ENCODE peak calls at places on chromosomes 7 and 10, in six cellular contexts. One of them, this sample, is unnamed.

GRCh38 chr10:79003183-79004100 is 65.3 kb upstream of the ZMIZ1 start:
- DNase-seq in left ventricle myocardium inferior: no peak
- DNase-seq in GM23248: no peak
- DNase-seq in adrenal gland: peak
- DNase-seq in osteoblast: no peak
- DNase-seq in brain microvascular endothelial cell: no peak
- DNase-seq in this sample: no peak

GRCh38 chr7:149354119-149354518 is 92.1 kb downstream of the ZNF783 start:
- DNase-seq in left ventricle myocardium inferior: no peak
- DNase-seq in GM23248: no peak
- DNase-seq in adrenal gland: no peak
- DNase-seq in osteoblast: no peak
- DNase-seq in brain microvascular endothelial cell: no peak
- DNase-seq in this sample: no peak

GRCh38 chr10:59880019-59880717 is 26.2 kb downstream of the CCDC6 start:
- DNase-seq in left ventricle myocardium inferior: no peak
- DNase-seq in GM23248: no peak
- DNase-seq in adrenal gland: no peak
- DNase-seq in osteoblast: no peak
- DNase-seq in brain microvascular endothelial cell: no peak
- DNase-seq in this sample: no peak

GRCh38 chr7:87735360-87735759 is 107.2 kb downstream of the RUNDC3B start:
- DNase-seq in left ventricle myocardium inferior: no peak
- DNase-seq in GM23248: peak
- DNase-seq in adrenal gland: no peak
- DNase-seq in osteoblast: no peak
- DNase-seq in brain microvascular endothelial cell: peak
- DNase-seq in this sample: peak

GRCh38 chr7:34091330-34091917 is 186.1 kb downstream of the BMPER start:
- DNase-seq in left ventricle myocardium inferior: no peak
- DNase-seq in GM23248: peak
- DNase-seq in adrenal gland: no peak
- DNase-seq in osteoblast: no peak
- DNase-seq in brain microvascular endothelial cell: peak
- DNase-seq in this sample: peak

GRCh38 chr10:37856881-37857286 is 526 bp downstream of the ZNF248 start:
- DNase-seq in left ventricle myocardium inferior: peak
- DNase-seq in GM23248: no peak
- DNase-seq in adrenal gland: peak
- DNase-seq in osteoblast: peak
- DNase-seq in brain microvascular endothelial cell: peak
- DNase-seq in this sample: no peak

GRCh38 chr7:82154728-82155127 is 288.8 kb downstream of the CACNA2D1 start:
- DNase-seq in left ventricle myocardium inferior: no peak
- DNase-seq in GM23248: no peak
- DNase-seq in adrenal gland: no peak
- DNase-seq in osteoblast: no peak
- DNase-seq in brain microvascular endothelial cell: no peak
- DNase-seq in this sample: no peak

GRCh38 chr7:143331179-143331825 is 15.4 kb downstream of the CLCN1 start:
- DNase-seq in left ventricle myocardium inferior: no peak
- DNase-seq in GM23248: peak
- DNase-seq in adrenal gland: no peak
- DNase-seq in osteoblast: peak
- DNase-seq in brain microvascular endothelial cell: peak
- DNase-seq in this sample: no peak

GRCh38 chr7:94043299-94043698 is 39.1 kb upstream of the BET1 start:
- DNase-seq in left ventricle myocardium inferior: no peak
- DNase-seq in GM23248: peak
- DNase-seq in adrenal gland: no peak
- DNase-seq in osteoblast: peak
- DNase-seq in brain microvascular endothelial cell: peak
- DNase-seq in this sample: no peak

GRCh38 chr7:114901771-114902170 is 20.1 kb upstream of the MDFIC start:
- DNase-seq in left ventricle myocardium inferior: no peak
- DNase-seq in GM23248: peak
- DNase-seq in adrenal gland: no peak
- DNase-seq in osteoblast: no peak
- DNase-seq in brain microvascular endothelial cell: peak
- DNase-seq in this sample: no peak

GRCh38 chr7:100897111-100897608 is 1.5 kb upstream of the ACHE start:
- DNase-seq in left ventricle myocardium inferior: peak
- DNase-seq in GM23248: peak
- DNase-seq in adrenal gland: no peak
- DNase-seq in osteoblast: peak
- DNase-seq in brain microvascular endothelial cell: no peak
- DNase-seq in this sample: no peak

GRCh38 chr10:6840766-6841165 is 260.7 kb upstream of the PRKCQ start:
- DNase-seq in left ventricle myocardium inferior: no peak
- DNase-seq in GM23248: peak
- DNase-seq in adrenal gland: no peak
- DNase-seq in osteoblast: no peak
- DNase-seq in brain microvascular endothelial cell: no peak
- DNase-seq in this sample: no peak

GRCh38 chr7:128811631-128812430 is 18.4 kb upstream of the FLNC start:
- DNase-seq in left ventricle myocardium inferior: no peak
- DNase-seq in GM23248: no peak
- DNase-seq in adrenal gland: no peak
- DNase-seq in osteoblast: no peak
- DNase-seq in brain microvascular endothelial cell: no peak
- DNase-seq in this sample: no peak

GRCh38 chr10:110400173-110400947 is 95.6 kb upstream of the SMNDC1 start:
- DNase-seq in left ventricle myocardium inferior: no peak
- DNase-seq in GM23248: no peak
- DNase-seq in adrenal gland: no peak
- DNase-seq in osteoblast: no peak
- DNase-seq in brain microvascular endothelial cell: no peak
- DNase-seq in this sample: no peak

DNA sequence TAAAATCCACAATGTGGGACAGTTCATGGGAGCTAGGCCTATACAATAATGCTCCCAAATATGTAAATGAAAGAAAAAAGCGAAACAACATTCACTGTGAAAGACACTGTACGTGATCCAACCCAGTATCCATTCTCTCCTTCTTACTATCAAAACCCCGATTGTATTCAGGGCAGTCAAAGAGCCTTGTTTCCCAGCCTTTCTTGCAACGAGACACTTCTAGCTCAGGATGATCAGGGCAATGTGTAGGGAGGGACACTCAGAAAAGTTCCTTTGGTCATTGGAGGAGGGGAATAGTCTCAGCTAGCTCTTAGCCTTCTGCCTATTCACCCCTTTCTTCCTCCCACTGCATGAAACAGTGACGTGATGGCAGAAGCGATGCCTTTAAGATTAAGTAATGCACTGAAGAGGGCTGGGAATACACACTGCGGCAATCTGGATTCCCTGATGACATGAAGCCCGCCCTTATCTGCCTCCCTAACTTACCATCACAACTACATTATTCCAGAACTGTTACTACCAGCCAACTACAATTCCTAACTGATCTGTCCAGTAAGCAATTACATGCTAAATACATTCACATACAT is 27.3 kb downstream of the UBE2H start:
- DNase-seq in left ventricle myocardium inferior: no peak
- DNase-seq in GM23248: peak
- DNase-seq in adrenal gland: no peak
- DNase-seq in osteoblast: no peak
- DNase-seq in brain microvascular endothelial cell: peak
- DNase-seq in this sample: no peak
- H3K4me3 ChIP-seq in left ventricle myocardium inferior: no peak
- H3K4me3 ChIP-seq in GM23248: no peak
- H3K4me3 ChIP-seq in adrenal gland: no peak
- H3K4me3 ChIP-seq in osteoblast: no peak
- H3K4me3 ChIP-seq in brain microvascular endothelial cell: no peak
- H3K4me3 ChIP-seq in this sample: no peak

GRCh38 chr7:136087881-136088280 is 110.7 kb upstream of the MTPN start:
- DNase-seq in left ventricle myocardium inferior: no peak
- DNase-seq in GM23248: no peak
- DNase-seq in adrenal gland: no peak
- DNase-seq in osteoblast: no peak
- DNase-seq in brain microvascular endothelial cell: no peak
- DNase-seq in this sample: no peak

GRCh38 chr7:136086712-136087111 is 109.6 kb upstream of the MTPN start:
- DNase-seq in left ventricle myocardium inferior: no peak
- DNase-seq in GM23248: peak
- DNase-seq in adrenal gland: peak
- DNase-seq in osteoblast: peak
- DNase-seq in brain microvascular endothelial cell: peak
- DNase-seq in this sample: peak
- H3K27ac ChIP-seq in left ventricle myocardium inferior: peak
- H3K27ac ChIP-seq in GM23248: no peak
- H3K27ac ChIP-seq in adrenal gland: no peak
- H3K27ac ChIP-seq in osteoblast: peak
- H3K27ac ChIP-seq in brain microvascular endothelial cell: no peak
- H3K27ac ChIP-seq in this sample: no peak

DNA sequence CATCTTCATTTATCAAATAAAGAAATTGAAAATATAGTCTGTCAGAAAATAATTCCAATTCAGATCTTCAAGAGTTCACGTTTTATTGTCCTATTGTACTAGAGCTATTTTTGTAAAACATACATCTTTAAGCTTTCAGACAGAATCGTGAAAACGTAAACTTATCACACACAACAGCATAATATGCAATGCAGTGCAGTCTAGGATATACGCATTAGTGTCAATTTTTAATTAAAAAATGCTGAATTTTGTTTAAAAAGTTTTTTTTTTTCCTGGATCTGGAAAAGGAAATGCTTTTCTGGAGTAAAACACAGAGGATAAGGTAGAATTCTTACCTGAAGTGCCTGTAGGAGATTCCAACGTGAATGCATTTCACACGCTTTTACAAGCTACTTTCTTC is 458.2 kb upstream of the KLF6 start:
- DNase-seq in left ventricle myocardium inferior: no peak
- DNase-seq in GM23248: no peak
- DNase-seq in adrenal gland: no peak
- DNase-seq in osteoblast: no peak
- DNase-seq in brain microvascular endothelial cell: no peak
- DNase-seq in this sample: no peak
- H3K4me3 ChIP-seq in left ventricle myocardium inferior: peak
- H3K4me3 ChIP-seq in GM23248: peak
- H3K4me3 ChIP-seq in adrenal gland: peak
- H3K4me3 ChIP-seq in osteoblast: peak
- H3K4me3 ChIP-seq in brain microvascular endothelial cell: peak
- H3K4me3 ChIP-seq in this sample: no peak

GRCh38 chr7:91248996-91249395 is 15.2 kb upstream of the FZD1 start:
- DNase-seq in left ventricle myocardium inferior: no peak
- DNase-seq in GM23248: no peak
- DNase-seq in adrenal gland: no peak
- DNase-seq in osteoblast: no peak
- DNase-seq in brain microvascular endothelial cell: no peak
- DNase-seq in this sample: no peak

GRCh38 chr7:91250706-91251105 is 13.5 kb upstream of the FZD1 start:
- DNase-seq in left ventricle myocardium inferior: no peak
- DNase-seq in GM23248: no peak
- DNase-seq in adrenal gland: no peak
- DNase-seq in osteoblast: no peak
- DNase-seq in brain microvascular endothelial cell: no peak
- DNase-seq in this sample: no peak

GRCh38 chr7:91247497-91247896 is 16.7 kb upstream of the FZD1 start:
- DNase-seq in left ventricle myocardium inferior: no peak
- DNase-seq in GM23248: no peak
- DNase-seq in adrenal gland: no peak
- DNase-seq in osteoblast: no peak
- DNase-seq in brain microvascular endothelial cell: no peak
- DNase-seq in this sample: no peak

GRCh38 chr7:91251877-91252276 is 12.4 kb upstream of the FZD1 start:
- DNase-seq in left ventricle myocardium inferior: no peak
- DNase-seq in GM23248: no peak
- DNase-seq in adrenal gland: no peak
- DNase-seq in osteoblast: no peak
- DNase-seq in brain microvascular endothelial cell: no peak
- DNase-seq in this sample: no peak

GRCh38 chr7:91249506-91250233 is 14.6 kb upstream of the FZD1 start:
- DNase-seq in left ventricle myocardium inferior: no peak
- DNase-seq in GM23248: peak
- DNase-seq in adrenal gland: no peak
- DNase-seq in osteoblast: no peak
- DNase-seq in brain microvascular endothelial cell: no peak
- DNase-seq in this sample: no peak
- H3K27ac ChIP-seq in left ventricle myocardium inferior: no peak
- H3K27ac ChIP-seq in GM23248: peak
- H3K27ac ChIP-seq in adrenal gland: no peak
- H3K27ac ChIP-seq in osteoblast: no peak
- H3K27ac ChIP-seq in brain microvascular endothelial cell: no peak
- H3K27ac ChIP-seq in this sample: no peak

DNA sequence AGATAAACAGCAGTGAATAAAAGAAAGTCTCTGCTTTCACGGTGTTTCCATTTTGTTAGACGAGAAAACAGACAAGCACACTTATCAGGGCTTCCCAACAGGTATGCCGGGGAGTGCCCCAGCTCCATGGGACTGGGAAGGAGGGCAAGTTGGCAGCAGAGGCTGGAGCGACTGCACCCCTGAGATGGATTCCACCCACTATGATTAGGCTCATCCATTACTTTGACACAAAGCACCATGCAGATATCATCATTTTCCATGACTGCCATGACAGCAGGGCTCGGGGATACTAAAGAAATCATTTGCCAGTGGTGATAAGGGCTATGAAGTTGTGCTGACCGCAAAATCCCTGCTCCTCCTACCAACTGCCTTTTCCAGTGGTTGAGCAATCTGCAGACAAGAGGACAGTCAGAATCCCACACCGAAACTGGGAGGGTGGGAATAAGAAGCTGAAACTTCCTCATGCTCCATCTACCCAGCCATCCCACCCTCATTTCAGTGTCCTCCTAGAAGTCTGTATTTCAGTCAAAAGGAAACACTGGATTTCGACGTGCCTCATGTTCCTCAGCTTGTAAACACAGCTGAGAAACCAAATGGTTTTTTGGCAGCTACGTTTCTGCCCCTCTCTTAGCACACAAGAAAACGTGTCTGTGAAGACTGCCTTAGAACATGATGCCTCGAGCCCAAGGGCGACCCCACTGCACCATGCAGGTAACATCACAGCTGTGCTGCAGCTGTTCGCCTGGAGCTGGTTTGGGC is 15.5 kb downstream of the CREB3L2 start:
- DNase-seq in left ventricle myocardium inferior: no peak
- DNase-seq in GM23248: peak
- DNase-seq in adrenal gland: peak
- DNase-seq in osteoblast: no peak
- DNase-seq in brain microvascular endothelial cell: no peak
- DNase-seq in this sample: no peak
- H3K4me3 ChIP-seq in left ventricle myocardium inferior: no peak
- H3K4me3 ChIP-seq in GM23248: peak
- H3K4me3 ChIP-seq in adrenal gland: no peak
- H3K4me3 ChIP-seq in osteoblast: peak
- H3K4me3 ChIP-seq in brain microvascular endothelial cell: no peak
- H3K4me3 ChIP-seq in this sample: no peak

GRCh38 chr7:6057316-6058128 is 26.3 kb downstream of the ANKRD61 start:
- DNase-seq in left ventricle myocardium inferior: no peak
- DNase-seq in GM23248: peak
- DNase-seq in adrenal gland: no peak
- DNase-seq in osteoblast: peak
- DNase-seq in brain microvascular endothelial cell: no peak
- DNase-seq in this sample: no peak
- H3K27ac ChIP-seq in left ventricle myocardium inferior: no peak
- H3K27ac ChIP-seq in GM23248: peak
- H3K27ac ChIP-seq in adrenal gland: no peak
- H3K27ac ChIP-seq in osteoblast: peak
- H3K27ac ChIP-seq in brain microvascular endothelial cell: no peak
- H3K27ac ChIP-seq in this sample: no peak